ENCODE peak calls at places on chromosomes 2 and 18, in six cellular contexts. B is HuH-7.5, R is occipital lobe, I is T1000, O is EL, P is right cardiac atrium. F is an unnamed sample.

GRCh38 chr2:213125646-213126347 is 25.6 kb downstream of the IKZF2 start:
- DNase-seq in P (no peak), R (no peak), I (no peak), B (no peak), O (peak; percentile 17), F (no peak)

GRCh38 chr18:13378150-13378549 is 159.6 kb downstream of the LDLRAD4 start:
- DNase-seq in P (no peak), R (no peak), B (no peak), I (no peak), O (no peak), F (no peak)

GRCh38 chr18:63422862-63423304 is 607 bp upstream of the VPS4B start:
- DNase-seq in O (no peak), I (no peak), P (no peak), B (no peak), R (peak; percentile 87), F (no peak)

GRCh38 chr2:68045337-68045736 is 17.5 kb downstream of the C1D start:
- DNase-seq in R (no peak), B (no peak), I (no peak), O (peak; percentile 69), P (no peak), F (no peak)

GRCh38 chr2:160352492-160352891 is 141.1 kb downstream of the RBMS1 start:
- DNase-seq in R (no peak), P (no peak), O (no peak), I (no peak), B (no peak), F (no peak)

GRCh38 chr2:221590861-221591260 is 18.8 kb upstream of the EPHA4 start:
- DNase-seq in I (no peak), R (no peak), O (no peak), B (no peak), P (no peak), F (no peak)

GRCh38 chr2:43345391-43345813 is 119.0 kb upstream of the ZFP36L2 start:
- DNase-seq in R (no peak), P (peak; percentile 53), I (no peak), O (no peak), B (no peak), F (no peak)

GRCh38 chr2:196681510-196681909 is 42.0 kb downstream of the CCDC150 start:
- DNase-seq in B (no peak), I (no peak), R (no peak), O (no peak), P (no peak), F (no peak)

GRCh38 chr2:208542465-208543041 is 136.0 kb downstream of the PTH2R start:
- DNase-seq in I (no peak), P (no peak), R (no peak), B (no peak), O (no peak), F (no peak)

GRCh38 chr2:110770696-110771425 is 38.5 kb downstream of the ACOXL start:
- DNase-seq in P (peak; percentile 17), O (peak; percentile 34), B (no peak), R (no peak), I (no peak), F (no peak)

GRCh38 chr2:199339826-199340605 is 117.7 kb downstream of the SATB2 start:
- DNase-seq in P (no peak), I (no peak), B (no peak), R (no peak), O (peak; percentile 8), F (no peak)

GRCh38 chr2:159946326-159946992 is 116.0 kb downstream of the PLA2R1 start:
- DNase-seq in I (no peak), O (peak; percentile 39), P (no peak), B (no peak), R (no peak), F (no peak)

GRCh38 chr2:27961997-27962396 is 71.5 kb downstream of the BABAM2 start:
- DNase-seq in O (peak; percentile 70), P (no peak), R (no peak), I (no peak), B (no peak), F (no peak)

GRCh38 chr2:24824966-24825882 is 32.0 kb downstream of the CENPO start:
- DNase-seq in P (no peak), I (no peak), O (no peak), B (peak; percentile 18), R (no peak), F (no peak)

GRCh38 chr2:197599285-197599965 is 76.0 kb downstream of the RFTN2 start:
- DNase-seq in P (no peak), O (peak; percentile 38), R (no peak), B (peak; percentile 36), I (no peak), F (peak; percentile 38)

GRCh38 chr18:67788315-67788714 is 271.8 kb upstream of the DSEL start:
- DNase-seq in I (no peak), P (no peak), O (no peak), B (no peak), R (no peak), F (no peak)

GRCh38 chr2:144937899-144938298 is 418.0 kb upstream of the ZEB2 start:
- DNase-seq in B (no peak), P (no peak), R (no peak), O (no peak), I (no peak), F (no peak)

GRCh38 chr2:69545477-69545932 is 98.0 kb downstream of the AAK1 start:
- DNase-seq in P (no peak), I (no peak), R (no peak), B (no peak), O (no peak), F (no peak)

GRCh38 chr2:96554293-96555145 is 18.0 kb downstream of the ARID5A start:
- DNase-seq in I (peak; percentile 52), R (no peak), O (peak; percentile 55), B (peak; percentile 58), P (peak; percentile 71), F (peak; percentile 46)

GRCh38 chr2:200788129-200788718 is 23.5 kb upstream of the BZW1 start:
- DNase-seq in O (peak; percentile 79), P (no peak), B (no peak), R (no peak), I (no peak), F (no peak)

GRCh38 chr2:129805889-129806288 is 173.6 kb upstream of the RAB6C start:
- DNase-seq in P (no peak), I (no peak), R (no peak), B (no peak), O (no peak), F (no peak)

GRCh38 chr2:180656455-180656847 is 324.0 kb upstream of the UBE2E3 start:
- DNase-seq in O (peak; percentile 79), R (no peak), P (no peak), I (no peak), B (no peak), F (no peak)

GRCh38 chr2:165528691-165529090 is 59.2 kb downstream of the CSRNP3 start:
- DNase-seq in R (no peak), B (no peak), P (no peak), I (no peak), O (no peak), F (no peak)

GRCh38 chr2:217248312-217248935 is 388.6 kb upstream of the TNP1 start:
- DNase-seq in P (peak; percentile 58), I (no peak), R (peak; percentile 19), O (peak; percentile 2), B (no peak), F (no peak)

GRCh38 chr2:237388036-237388435 is 25.9 kb downstream of the COL6A3 start:
- DNase-seq in B (no peak), O (no peak), R (no peak), I (no peak), P (no peak), F (no peak)

GRCh38 chr18:10526211-10526949 is 553 bp downstream of the NAPG start:
- DNase-seq in R (peak; percentile 55), O (peak; percentile 57), P (peak; percentile 81), I (no peak), B (peak; percentile 65), F (peak; percentile 79)

GRCh38 chr2:37881397-37881796 is 43.7 kb upstream of the RMDN2 start:
- DNase-seq in B (no peak), I (no peak), R (no peak), O (no peak), P (no peak), F (no peak)

GRCh38 chr2:121095257-121096080 is 189.5 kb downstream of the TFCP2L1 start:
- DNase-seq in I (no peak), P (peak; percentile 68), O (peak; percentile 59), R (peak; percentile 39), B (peak; percentile 79), F (peak; percentile 57)

GRCh38 chr18:13266208-13267100 is 47.9 kb downstream of the LDLRAD4 start:
- DNase-seq in P (peak; percentile 73), O (no peak), B (no peak), R (no peak), I (no peak), F (no peak)

GRCh38 chr2:230418341-230419016 is 2.5 kb downstream of the SP100 start:
- DNase-seq in B (no peak), I (no peak), R (no peak), P (peak; percentile 40), O (peak; percentile 77), F (no peak)

GRCh38 chr2:240390091-240391073 is 45.1 kb upstream of the GPC1 start:
- DNase-seq in O (no peak), I (no peak), B (no peak), P (peak; percentile 10), R (no peak), F (no peak)